ENCODE peak calls at places on chromosomes 11 and 22, in five cellular contexts. I is SK-N-SH, B is H1, J is GM12878, T is K562. O is an unnamed sample.

GRCh38 chr11:12286606-12287005 is 90.8 kb upstream of the PARVA start:
- DNase-seq in T (no peak), I (no peak), B (no peak), J (no peak), O (no peak)

GRCh38 chr22:21862386-21863242 is 4.8 kb downstream of the MAPK1 start:
- DNase-seq in T (peak; percentile 68), J (no peak), I (no peak), B (no peak), O (no peak)

GRCh38 chr11:123086315-123086714 is 24.4 kb upstream of the HSPA8 start:
- DNase-seq in J (no peak), I (no peak), T (no peak), B (no peak), O (no peak)

GRCh38 chr22:27989758-27990450 is 70.8 kb upstream of the PITPNB start:
- DNase-seq in I (no peak), B (no peak), T (no peak), J (no peak), O (no peak)

GRCh38 chr22:27876684-27877083 is 42.4 kb downstream of the PITPNB start:
- DNase-seq in B (no peak), T (no peak), J (no peak), I (no peak), O (no peak)

GRCh38 chr22:37077802-37078448 is 26.4 kb downstream of the KCTD17 start:
- DNase-seq in I (peak; percentile 94), J (no peak), B (peak; percentile 29), T (peak; percentile 61), O (peak; percentile 76)

GRCh38 chr11:133836076-133836548 is 9.2 kb downstream of the SPATA19 start:
- DNase-seq in J (no peak), I (no peak), B (no peak), T (no peak), O (no peak)

GRCh38 chr11:70521475-70522260 is 123.3 kb downstream of the CTTN start:
- DNase-seq in J (no peak), I (peak; percentile 52), T (no peak), B (no peak), O (no peak)

GRCh38 chr11:95708681-95709080 is 80.9 kb downstream of the FAM76B start:
- DNase-seq in T (no peak), B (no peak), J (no peak), I (no peak), O (no peak)

GRCh38 chr22:43837666-43838065 is 24.6 kb downstream of the SULT4A1 start:
- DNase-seq in B (no peak), J (no peak), I (no peak), T (no peak), O (no peak)

GRCh38 chr11:90204832-90205646 is 17.8 kb downstream of the CHORDC1 start:
- DNase-seq in I (peak; percentile 34), J (no peak), B (no peak), T (peak; percentile 56), O (peak; percentile 69)

GRCh38 chr22:38756631-38757463 is 1.0 kb upstream of the SUN2 start:
- DNase-seq in J (no peak), T (peak; percentile 17), I (no peak), B (no peak), O (no peak)

GRCh38 chr11:30049214-30049613 is 32.4 kb upstream of the KCNA4 start:
- DNase-seq in I (no peak), B (no peak), J (no peak), T (no peak), O (no peak)

GRCh38 chr22:27620367-27621154 is 181.0 kb downstream of the MN1 start:
- DNase-seq in B (no peak), I (peak; percentile 77), T (no peak), J (no peak), O (peak; percentile 11)

GRCh38 chr11:74380746-74381439 is 17.3 kb downstream of the PGM2L1 start:
- DNase-seq in B (no peak), I (no peak), J (no peak), T (no peak), O (no peak)
- TF ChIP-seq RFX5 in B (no peak), I (no peak), J (no peak), T (no peak), O (no peak)

GRCh38 chr11:66133216-66133775 is 63.2 kb downstream of the PACS1 start:
- DNase-seq in T (no peak), B (no peak), I (peak; percentile 34), J (no peak), O (no peak)

GRCh38 chr11:66131937-66132632 is 62.0 kb downstream of the PACS1 start:
- DNase-seq in I (no peak), T (no peak), B (no peak), J (no peak), O (no peak)

GRCh38 chr11:66126064-66126463 is 56.0 kb downstream of the PACS1 start:
- DNase-seq in T (no peak), B (no peak), J (no peak), I (no peak), O (no peak)

GRCh38 chr11:66126808-66127555 is 56.9 kb downstream of the PACS1 start:
- DNase-seq in I (no peak), T (no peak), J (no peak), B (no peak), O (no peak)

DNA sequence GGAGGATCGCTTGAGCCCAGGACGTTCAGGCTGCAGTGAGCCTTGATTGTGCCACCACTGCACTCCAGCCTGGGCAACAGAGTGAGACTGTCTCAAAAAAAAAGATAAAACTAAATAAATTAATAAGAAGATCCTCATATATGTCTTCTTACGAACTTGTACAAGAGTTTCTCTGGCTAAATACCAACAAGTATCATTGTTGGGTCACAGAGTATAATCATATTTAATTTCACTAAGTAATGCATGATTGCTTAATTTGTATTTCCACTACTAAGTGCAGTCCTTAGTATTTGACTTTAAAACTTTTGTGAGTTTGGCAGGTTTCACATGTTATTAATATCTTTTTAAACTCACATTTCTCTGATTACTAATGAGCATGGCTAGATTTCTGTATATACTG is 60.9 kb downstream of the PACS1 start:
- DNase-seq in B (no peak), J (no peak), T (no peak), I (no peak), O (no peak)
- H3K4me2 ChIP-seq in B (no peak overlapping the region), J (peak overlapping the region; percentile 28), T (no peak overlapping the region), I (no peak overlapping the region), O (no peak overlapping the region)

GRCh38 chr11:92852946-92853345 is 116.5 kb upstream of the MTNR1B start:
- DNase-seq in T (no peak), J (no peak), B (no peak), I (no peak), O (no peak)
- TF ChIP-seq MAX in T (no peak), J (no peak), B (no peak), I (no peak), O (no peak)

DNA sequence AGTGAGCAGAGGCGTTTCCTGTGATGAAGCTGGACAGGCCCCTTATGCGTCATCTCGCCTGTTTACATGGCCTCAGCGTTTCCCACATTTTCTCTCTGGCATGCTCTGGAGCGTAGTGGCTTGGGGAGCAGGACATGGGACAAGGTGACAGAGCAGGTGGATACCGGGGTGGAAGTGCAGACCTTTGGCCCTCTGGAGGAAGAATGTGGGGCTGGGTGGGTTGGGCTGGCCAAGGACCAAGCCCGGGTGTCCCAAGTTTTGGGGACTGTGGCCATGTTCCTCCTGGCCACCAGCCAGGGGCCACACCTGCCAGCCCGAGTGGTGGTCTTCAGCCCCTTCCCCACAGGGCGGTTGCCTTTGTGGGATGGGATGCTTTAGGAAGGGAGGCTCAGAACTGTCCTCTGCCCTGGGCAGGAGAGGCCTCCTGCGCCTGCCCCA is 446.6 kb downstream of the TBC1D22A start:
- DNase-seq in B (no peak), J (no peak), I (no peak), T (no peak), O (no peak)
- TF ChIP-seq RFX5 in B (no peak), J (no peak), I (no peak), T (no peak), O (no peak)

GRCh38 chr11:83693279-83693992 is 407.3 kb upstream of the CCDC90B start:
- DNase-seq in B (no peak), I (no peak), J (no peak), T (no peak), O (no peak)

GRCh38 chr11:83691387-83692088 is 405.4 kb upstream of the CCDC90B start:
- DNase-seq in B (no peak), T (no peak), I (no peak), J (no peak), O (no peak)

GRCh38 chr11:83697518-83697917 is 411.4 kb upstream of the CCDC90B start:
- DNase-seq in J (no peak), T (no peak), I (no peak), B (no peak), O (no peak)

GRCh38 chr11:83689062-83689461 is 402.9 kb upstream of the CCDC90B start:
- DNase-seq in I (no peak), B (no peak), T (no peak), J (no peak), O (no peak)

GRCh38 chr11:83694191-83694905 is 408.2 kb upstream of the CCDC90B start:
- DNase-seq in J (no peak), T (no peak), B (no peak), I (no peak), O (no peak)
- H3K4me2 ChIP-seq in J (no peak overlapping the region), T (no peak overlapping the region), B (no peak overlapping the region), I (no peak overlapping the region), O (no peak overlapping the region)

DNA sequence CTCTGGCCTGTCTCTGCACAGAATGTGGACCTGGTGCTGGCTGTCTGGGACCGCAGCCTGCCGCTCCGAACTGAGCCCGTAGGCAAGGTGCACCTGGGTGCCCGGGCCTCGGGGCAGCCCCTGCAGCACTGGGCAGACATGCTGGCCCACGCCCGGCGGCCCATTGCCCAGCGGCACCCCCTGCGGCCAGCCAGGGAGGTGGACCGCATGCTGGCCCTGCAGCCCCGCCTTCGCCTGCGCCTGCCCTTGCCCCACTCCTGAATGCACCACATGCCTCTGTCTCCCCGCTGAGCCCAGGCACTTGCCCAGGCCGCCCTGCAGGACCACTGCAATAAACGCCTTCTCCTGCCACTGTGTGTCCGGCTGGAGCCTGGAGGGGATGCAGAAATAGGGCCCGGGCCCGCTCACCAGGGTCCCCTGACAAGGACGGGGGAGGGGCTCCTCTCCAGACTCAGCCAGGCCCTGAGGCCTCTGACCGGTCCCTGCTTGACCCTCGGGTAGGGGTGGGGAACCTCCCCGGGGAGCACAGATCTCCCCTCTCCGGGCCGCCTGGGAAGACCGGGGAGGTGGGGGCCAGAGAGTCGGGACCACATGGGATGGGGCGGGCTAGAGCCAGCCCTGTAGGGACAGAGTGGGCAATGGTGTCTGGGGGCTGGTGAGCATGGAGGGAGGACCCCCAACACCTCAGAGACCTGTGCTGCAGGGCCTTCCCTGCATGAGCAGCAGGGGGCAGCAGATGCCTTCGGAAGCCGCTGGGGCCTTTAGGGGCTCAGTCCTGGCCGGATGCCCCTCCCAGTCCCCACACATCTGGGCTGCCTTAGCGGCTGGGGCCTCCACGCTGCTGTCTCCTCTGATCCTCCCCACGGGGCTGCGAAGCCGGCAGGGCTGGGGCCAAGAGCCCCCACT is 1.4 kb upstream of the TNNI2 start:
- DNase-seq in B (peak; percentile 50), I (peak; percentile 97), T (peak; percentile 74), J (no peak), O (peak; percentile 59)
- TF ChIP-seq MAX in B (no peak), I (no peak), T (peak; percentile 22), J (no peak), O (no peak)

DNA sequence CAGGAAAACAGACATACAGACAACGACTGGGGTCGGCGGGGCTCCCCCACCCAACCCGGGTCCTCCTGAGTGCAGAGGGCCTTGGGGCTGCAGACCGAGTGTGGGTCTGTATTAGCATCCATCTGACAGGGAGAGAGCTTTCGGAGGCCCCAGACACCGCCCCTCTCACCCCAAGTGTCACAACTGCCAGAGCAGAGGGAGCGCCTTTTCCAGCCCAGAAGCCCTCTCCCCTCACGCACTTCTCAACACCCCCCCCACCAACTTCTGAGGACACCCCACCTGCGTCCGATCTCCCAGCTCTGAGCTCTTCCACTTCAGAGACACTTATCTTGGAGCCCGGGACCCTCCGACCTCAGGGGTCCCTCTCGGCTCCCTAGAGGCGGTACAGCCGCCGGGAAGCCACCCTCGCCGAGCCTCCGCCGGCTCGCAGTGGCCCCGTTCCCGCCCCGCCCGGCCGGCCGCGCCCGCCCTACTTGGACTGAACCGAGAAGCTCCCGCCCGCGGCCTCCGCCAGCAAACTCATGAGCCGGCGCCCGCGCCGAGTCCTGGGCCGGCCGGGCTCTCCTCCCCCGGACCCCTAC is 380 bp downstream of the RHOG start:
- DNase-seq in I (peak; percentile 60), J (no peak), B (no peak), T (no peak), O (no peak)
- TF ChIP-seq RFX5 in I (no peak), J (no peak), B (no peak), T (no peak), O (no peak)